ENCODE peak calls at places on chromosomes 12 and 14, in nine cellular contexts. B, D, O, L, M, F, K, C and X are unnamed samples. For H3K4me1 and H4K20me1, the result is how much of the 10 kb centered on the place peaks cover.

GRCh38 chr12:3777206-3777809 is 24.4 kb upstream of the CRACR2A start:
- DNase-seq in B (peak), D (peak), O (peak), L (peak), M (peak), F (peak), K (peak), C (peak), X (peak)

GRCh38 chr14:30621354-30621953 is 665 bp upstream of the SCFD1 start:
- DNase-seq in B (no peak), D (peak), O (no peak), L (no peak), M (peak), F (no peak), K (peak), C (peak), X (peak)

GRCh38 chr14:23299558-23299957 is 3.1 kb downstream of the PPP1R3E start:
- DNase-seq in B (no peak), D (peak), O (peak), L (no peak), M (no peak), F (no peak), K (peak), C (peak), X (peak)

GRCh38 chr12:107317751-107318553 is 224.6 kb upstream of the CRY1 start:
- DNase-seq in B (peak), D (peak), O (peak), L (peak), M (peak), F (peak), K (peak), C (peak), X (no peak)

GRCh38 chr14:98173291-98173690 is 1098.7 kb downstream of the BCL11B start:
- DNase-seq in B (no peak), D (no peak), O (no peak), L (no peak), M (no peak), F (peak), K (no peak), C (no peak), X (no peak)

GRCh38 chr14:73339846-73340565 is 102.7 kb downstream of the PAPLN start:
- DNase-seq in B (no peak), D (no peak), O (no peak), L (no peak), M (peak), F (no peak), K (no peak), C (no peak), X (no peak)

GRCh38 chr12:92759634-92760268 is 57.0 kb downstream of the PLEKHG7 start:
- DNase-seq in B (peak), D (peak), O (peak), L (peak), M (no peak), F (no peak), K (peak), C (peak), X (no peak)

GRCh38 chr12:94614288-94614721 is 36.1 kb downstream of the TMCC3 start:
- DNase-seq in B (no peak), D (peak), O (no peak), L (no peak), M (peak), F (no peak), K (peak), C (peak), X (no peak)

GRCh38 chr14:75578099-75578785 is at the start of gene FLVCR2:
- DNase-seq in B (peak), D (peak), O (peak), L (no peak), M (peak), F (peak), K (peak), C (peak), X (no peak)

GRCh38 chr14:63510538-63510937 is 32.6 kb downstream of the PPP2R5E start:
- DNase-seq in B (no peak), D (no peak), O (no peak), L (no peak), M (no peak), F (no peak), K (no peak), C (peak), X (no peak)
- H3K4me1 ChIP-seq in B (under half), D (under half), O (under half), L (under half), M (under half), F (under half), K (under half), C (under half), X (under half)

GRCh38 chr14:105455766-105456660 is 18.6 kb upstream of the CRIP2 start:
- DNase-seq in B (no peak), D (no peak), O (no peak), L (no peak), M (no peak), F (no peak), K (no peak), C (no peak), X (no peak)
- H4K20me1 ChIP-seq in B (under half), D (under half), O (under half), L (under half), M (under half), F (under half), K (under half), C (under half), X (under half)

GRCh38 chr14:60093088-60093487 is 1.4 kb downstream of the PCNX4 start:
- DNase-seq in B (no peak), D (peak), O (no peak), L (no peak), M (no peak), F (no peak), K (no peak), C (no peak), X (no peak)
- H2AFZ ChIP-seq in B (no peak), D (peak), O (no peak), L (no peak), M (no peak), F (no peak), K (no peak), C (no peak), X (peak)

DNA sequence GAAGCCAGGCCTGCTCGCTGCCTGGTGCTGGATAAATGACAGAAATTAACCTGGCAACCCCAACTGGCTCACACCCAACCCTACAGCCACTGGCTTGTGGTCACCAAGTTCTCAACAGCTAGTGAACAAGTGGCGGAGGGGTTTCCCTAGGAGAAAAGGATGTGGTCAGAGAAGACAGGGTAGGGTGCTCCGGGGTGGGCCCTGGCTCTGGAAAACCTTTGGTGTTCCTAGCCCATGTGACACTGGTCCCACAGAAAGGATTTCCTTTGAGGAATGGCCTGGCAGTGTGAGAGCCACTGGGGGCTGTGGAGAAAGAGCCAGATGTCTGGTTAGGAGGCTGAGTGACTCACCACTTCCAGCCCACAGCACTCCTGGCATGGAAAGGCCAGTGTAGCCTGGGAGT is 8.7 kb downstream of the SYNE3 start:
- DNase-seq in B (no peak), D (peak), O (peak), L (no peak), M (no peak), F (no peak), K (peak), C (peak), X (no peak)
- H3K4me1 ChIP-seq in B (under half), D (under half), O (under half), L (under half), M (under half), F (half or more), K (under half), C (under half), X (under half)

GRCh38 chr12:57826400-57826799 is 7.9 kb upstream of the AVIL start:
- DNase-seq in B (no peak), D (no peak), O (no peak), L (no peak), M (no peak), F (no peak), K (no peak), C (no peak), X (no peak)

GRCh38 chr12:57823131-57823907 is 4.8 kb upstream of the AVIL start:
- DNase-seq in B (no peak), D (no peak), O (no peak), L (no peak), M (no peak), F (no peak), K (no peak), C (no peak), X (no peak)

GRCh38 chr12:57823908-57824640 is 5.5 kb upstream of the AVIL start:
- DNase-seq in B (no peak), D (no peak), O (no peak), L (no peak), M (no peak), F (no peak), K (no peak), C (no peak), X (no peak)

GRCh38 chr12:57826966-57827365 is 8.4 kb upstream of the AVIL start:
- DNase-seq in B (no peak), D (no peak), O (no peak), L (no peak), M (no peak), F (no peak), K (no peak), C (no peak), X (no peak)

DNA sequence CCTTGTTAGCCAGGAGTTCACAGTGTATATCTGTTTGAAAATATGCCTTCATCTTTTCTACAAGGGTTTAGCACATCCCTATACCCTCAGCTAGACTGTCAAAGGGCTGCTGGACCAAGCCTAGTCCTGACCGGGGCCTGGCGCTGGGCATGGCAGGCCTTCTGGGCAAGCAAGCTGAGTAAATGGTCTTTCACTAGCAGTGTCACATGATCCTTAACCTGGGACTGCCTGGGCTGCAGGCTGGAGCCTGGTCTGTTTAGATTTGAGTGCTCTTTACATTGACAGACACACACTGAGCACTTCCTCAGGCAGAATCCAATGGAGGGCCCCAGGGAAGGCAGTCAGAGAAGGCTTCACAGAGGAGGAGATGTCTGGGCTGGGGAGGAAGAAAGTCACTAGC is 6.9 kb upstream of the AVIL start:
- DNase-seq in B (no peak), D (no peak), O (no peak), L (no peak), M (no peak), F (no peak), K (no peak), C (no peak), X (no peak)
- H4K20me1 ChIP-seq in B (under half), D (under half), O (under half), L (under half), M (under half), F (under half), K (under half), C (under half), X (under half)

GRCh38 chr12:69396041-69396440 is 36.5 kb downstream of the YEATS4 start:
- DNase-seq in B (no peak), D (no peak), O (no peak), L (no peak), M (no peak), F (no peak), K (no peak), C (peak), X (no peak)
- H2AFZ ChIP-seq in B (no peak), D (no peak), O (no peak), L (no peak), M (no peak), F (no peak), K (no peak), C (no peak), X (no peak)

GRCh38 chr12:14430394-14430986 is 65.0 kb downstream of the ATF7IP start:
- DNase-seq in B (no peak), D (no peak), O (no peak), L (no peak), M (no peak), F (no peak), K (no peak), C (no peak), X (no peak)
- H3K4me1 ChIP-seq in B (under half), D (under half), O (under half), L (under half), M (under half), F (under half), K (under half), C (under half), X (under half)

GRCh38 chr12:104748790-104749189 is 209.3 kb downstream of the SLC41A2 start:
- DNase-seq in B (no peak), D (no peak), O (no peak), L (no peak), M (no peak), F (no peak), K (no peak), C (peak), X (no peak)

GRCh38 chr12:104747956-104748355 is 210.1 kb downstream of the SLC41A2 start:
- DNase-seq in B (no peak), D (no peak), O (no peak), L (no peak), M (no peak), F (no peak), K (no peak), C (no peak), X (no peak)

GRCh38 chr12:104748356-104748755 is 209.7 kb downstream of the SLC41A2 start:
- DNase-seq in B (no peak), D (no peak), O (no peak), L (no peak), M (no peak), F (no peak), K (no peak), C (no peak), X (no peak)

GRCh38 chr12:104747330-104747729 is 210.8 kb downstream of the SLC41A2 start:
- DNase-seq in B (no peak), D (no peak), O (no peak), L (no peak), M (no peak), F (no peak), K (no peak), C (no peak), X (no peak)

DNA sequence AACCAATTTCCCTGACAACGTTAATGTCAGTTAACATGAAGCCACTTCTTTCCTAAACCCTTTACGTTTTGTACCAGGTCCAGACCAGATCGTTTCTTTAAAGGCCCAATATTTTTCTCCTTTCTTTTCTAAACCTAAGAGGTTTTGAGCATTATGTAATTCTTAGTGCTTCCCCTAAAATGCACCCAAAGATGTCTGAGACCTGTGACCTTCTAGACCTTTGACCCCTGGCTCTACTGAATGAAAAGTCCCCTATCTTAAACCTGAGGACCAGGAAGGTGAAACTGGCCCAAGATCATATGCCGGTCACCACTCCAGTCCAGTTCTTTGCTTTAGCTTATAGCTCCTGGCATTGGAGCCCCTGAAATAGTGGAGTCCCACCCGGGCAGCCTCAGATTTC is 211.4 kb downstream of the SLC41A2 start:
- DNase-seq in B (no peak), D (no peak), O (no peak), L (no peak), M (no peak), F (no peak), K (no peak), C (no peak), X (no peak)
- H4K20me1 ChIP-seq in B (under half), D (under half), O (under half), L (under half), M (under half), F (under half), K (under half), C (under half), X (under half)

GRCh38 chr12:130041983-130042812 is 120.1 kb upstream of the FZD10 start:
- DNase-seq in B (peak), D (no peak), O (no peak), L (no peak), M (peak), F (no peak), K (no peak), C (no peak), X (no peak)
- H2AFZ ChIP-seq in B (no peak), D (no peak), O (no peak), L (no peak), M (no peak), F (no peak), K (no peak), C (no peak), X (no peak)